ENCODE peak calls at places on chromosomes 12 and 14, in seven cellular contexts. N is fibroblast of lung, Y is adrenal gland, B is lower lobe of right lung, G is DND-41, E is mammary epithelial cell, U is body of pancreas. P is an unnamed sample.

GRCh38 chr14:73188501-73188903 is 48.8 kb upstream of the PAPLN start:
- DNase-seq in G (no peak), U (no peak), B (no peak), E (peak; percentile 50), Y (peak; percentile 49), N (peak; percentile 47), P (no peak)

GRCh38 chr12:6067152-6067916 is 57.1 kb downstream of the VWF start:
- DNase-seq in U (no peak), Y (peak; percentile 45), N (no peak), G (no peak), B (no peak), E (no peak), P (no peak)

GRCh38 chr12:106127289-106128126 is 11.2 kb downstream of the NUAK1 start:
- DNase-seq in U (no peak), N (no peak), E (no peak), B (no peak), G (no peak), Y (no peak), P (no peak)

GRCh38 chr12:3872800-3873636 is at the start of gene PARP11:
- DNase-seq in N (peak; percentile 97), G (peak; percentile 97), E (peak; percentile 94), Y (peak; percentile 97), U (peak; percentile 97), B (peak; percentile 99), P (peak; percentile 96)

GRCh38 chr14:34365309-34365915 is 96.6 kb downstream of the SPTSSA start:
- DNase-seq in E (no peak), G (no peak), B (no peak), N (no peak), U (no peak), Y (no peak), P (no peak)

GRCh38 chr12:62760779-62761178 is 174.2 kb downstream of the PPM1H start:
- DNase-seq in B (no peak), Y (no peak), N (peak; percentile 53), E (no peak), G (no peak), U (no peak), P (no peak)

GRCh38 chr14:54813081-54813480 is 89.5 kb downstream of the GCH1 start:
- DNase-seq in G (no peak), Y (no peak), N (no peak), U (no peak), B (no peak), E (peak; percentile 77), P (no peak)

GRCh38 chr12:103955811-103956514 is 9.7 kb upstream of the TDG start:
- DNase-seq in Y (no peak), U (no peak), G (no peak), E (no peak), B (no peak), N (peak; percentile 70), P (no peak)

GRCh38 chr14:55713496-55713895 is 133.5 kb downstream of the KTN1 start:
- DNase-seq in N (no peak), Y (no peak), E (no peak), U (no peak), B (no peak), G (no peak), P (no peak)

DNA sequence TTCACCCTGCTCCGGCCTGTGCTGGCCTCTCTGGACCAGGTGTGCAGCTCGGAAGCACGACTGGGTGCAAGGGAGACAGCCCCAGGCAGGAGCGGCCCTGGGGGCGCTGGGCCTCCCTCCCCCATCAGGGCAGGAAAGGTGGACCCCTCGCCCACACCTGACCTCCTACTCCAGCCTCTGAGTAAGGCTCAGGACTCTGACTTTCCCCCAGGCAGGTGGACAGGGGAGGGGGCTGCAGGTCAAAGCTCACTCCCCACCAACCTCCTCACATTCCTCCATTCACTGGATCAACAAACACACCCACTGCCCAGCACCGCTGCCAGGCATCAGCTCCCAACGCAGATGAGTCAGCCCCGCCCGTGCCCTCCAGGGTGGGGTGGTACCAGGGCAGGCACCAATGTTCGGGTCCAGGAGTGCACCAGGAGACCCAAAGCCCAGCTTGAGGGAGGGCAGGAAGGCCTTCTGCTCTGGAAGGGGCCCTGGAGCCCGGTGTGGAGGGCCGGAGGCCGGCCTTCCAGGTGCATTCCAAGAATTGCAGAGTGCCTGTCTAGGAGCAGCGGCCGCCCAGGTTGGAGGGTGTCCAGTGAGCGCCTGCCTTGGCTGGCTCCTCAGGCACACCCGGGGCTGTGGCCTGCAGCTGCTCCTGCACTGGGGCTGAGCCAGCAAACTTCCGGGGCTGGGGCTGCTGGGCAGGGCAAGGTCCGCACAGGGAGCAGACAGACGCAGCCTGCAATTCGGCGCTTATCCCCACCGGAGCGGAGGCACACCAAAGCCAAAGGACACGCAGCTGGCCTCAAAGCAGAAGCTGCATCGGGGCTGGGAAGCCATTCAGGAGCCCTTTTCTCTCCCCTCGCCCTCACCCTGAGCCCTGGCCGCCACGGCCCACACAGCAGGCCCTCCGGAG is 1.6 kb upstream of the INF2 start:
- DNase-seq in U (peak; percentile 95), E (peak; percentile 86), Y (peak; percentile 91), G (no peak), B (peak; percentile 91), N (peak; percentile 73), P (no peak)
- H3K4me3 ChIP-seq in U (no peak overlapping the region), E (no peak overlapping the region), Y (peak overlapping the region; percentile 99), G (no peak overlapping the region), B (peak overlapping the region; percentile 93), N (no peak overlapping the region), P (peak overlapping the region; percentile 98)

GRCh38 chr14:35959835-35960234 is 133.7 kb downstream of the BRMS1L start:
- DNase-seq in Y (no peak), E (no peak), B (no peak), U (no peak), N (no peak), G (no peak), P (no peak)
- TF ChIP-seq CTCF in Y (no peak), E (peak; percentile 18), B (no peak), U (no peak), N (no peak), G (no peak), P (no peak)

DNA sequence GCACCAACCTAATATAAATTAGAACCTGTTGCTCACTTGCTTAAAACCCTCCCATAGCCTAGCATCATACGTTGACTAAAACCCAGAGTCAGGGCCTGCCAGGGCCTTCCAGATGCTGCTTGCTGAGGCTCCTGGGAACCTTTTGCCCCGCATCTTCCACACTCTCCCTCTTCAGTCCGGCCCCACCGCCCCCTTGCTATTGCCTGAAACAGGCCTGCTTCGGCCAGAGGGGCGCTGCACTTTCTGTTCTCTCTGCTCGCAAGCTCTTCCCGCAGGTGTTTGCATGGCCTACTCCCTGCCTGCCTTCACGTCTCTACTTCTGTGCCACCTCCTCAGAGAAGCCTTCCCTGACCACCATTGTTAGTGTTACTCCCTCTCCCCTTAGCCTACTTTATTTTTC is 13.7 kb upstream of the TCTN2 start:
- DNase-seq in E (no peak), Y (no peak), G (no peak), U (no peak), B (no peak), N (no peak), P (no peak)
- H3K36me3 ChIP-seq in E (peaks cover 15% of the 10 kb centered on the region), Y (peaks cover 36% of the 10 kb centered on the region), G (peaks cover 63% of the 10 kb centered on the region), U (peaks cover 13% of the 10 kb centered on the region), B (peaks cover 67% of the 10 kb centered on the region), N (peaks cover 2% of the 10 kb centered on the region), P (peaks cover 19% of the 10 kb centered on the region)

GRCh38 chr14:64763801-64764511 is 59.7 kb downstream of the PLEKHG3 start:
- DNase-seq in U (peak; percentile 28), B (peak; percentile 40), G (no peak), N (peak; percentile 37), Y (peak; percentile 39), E (no peak), P (no peak)

GRCh38 chr14:64763089-64763782 is 59.0 kb downstream of the PLEKHG3 start:
- DNase-seq in U (no peak), G (no peak), E (no peak), B (peak; percentile 30), Y (no peak), N (no peak), P (no peak)

GRCh38 chr14:64761441-64762043 is 57.3 kb downstream of the PLEKHG3 start:
- DNase-seq in U (peak; percentile 44), N (no peak), G (no peak), E (no peak), Y (no peak), B (peak; percentile 35), P (no peak)

GRCh38 chr14:64760916-64761315 is 56.7 kb downstream of the PLEKHG3 start:
- DNase-seq in Y (no peak), B (peak; percentile 16), E (no peak), U (no peak), G (no peak), N (no peak), P (no peak)

GRCh38 chr14:64762044-64763034 is 58.1 kb downstream of the PLEKHG3 start:
- DNase-seq in N (peak; percentile 93), U (peak; percentile 89), G (peak; percentile 30), Y (peak; percentile 85), B (peak; percentile 65), E (peak; percentile 92), P (no peak)
- H3K4me3 ChIP-seq in N (no peak overlapping the region), U (no peak overlapping the region), G (no peak overlapping the region), Y (peak overlapping the region; percentile 12), B (no peak overlapping the region), E (no peak overlapping the region), P (peak overlapping the region; percentile 47)

P was measured in thoracic aorta.